ENCODE peak calls at places on chromosomes 11 and 22, in six cellular contexts. H is astrocyte of the spinal cord; T is ascending aorta; I is NCI-H774; F is ecto neural progenitor cell; J is effector memory CD4-positive, alpha-beta T cell. O is an unnamed sample.
A peak's percentile ranks its signal among the peaks of the same experiment; 100 is the strongest.

GRCh38 chr11:46278387-46279173 is 1.1 kb downstream of the CREB3L1 start:
- DNase-seq in F (peak; percentile 82), J (no peak), H (peak; percentile 64), T (no peak), I (no peak), O (no peak)

GRCh38 chr11:106281455-106282173 is 204.2 kb downstream of the AASDHPPT start:
- DNase-seq in F (no peak), I (no peak), J (no peak), T (no peak), H (peak; percentile 62), O (no peak)

GRCh38 chr11:60830478-60831142 is 11.3 kb upstream of the CCDC86 start:
- DNase-seq in J (no peak), T (no peak), F (no peak), H (no peak), I (no peak), O (no peak)

GRCh38 chr11:62707277-62707771 is at the start of the genes BSCL2 and GNG3:
- DNase-seq in J (no peak), T (no peak), H (no peak), I (no peak), F (peak; percentile 88), O (no peak)

GRCh38 chr11:112689851-112690250 is 271.4 kb upstream of the NCAM1 start:
- DNase-seq in H (no peak), J (no peak), F (no peak), T (no peak), I (no peak), O (no peak)

GRCh38 chr11:34223021-34223813 is 117.8 kb downstream of the NAT10 start:
- DNase-seq in J (no peak), H (peak; percentile 72), I (no peak), T (peak; percentile 39), F (no peak), O (no peak)

GRCh38 chr11:65864758-65865471 is 4.7 kb downstream of the MUS81 start:
- DNase-seq in H (no peak), J (no peak), T (no peak), I (no peak), F (no peak), O (no peak)

GRCh38 chr11:10670099-10670498 is 23.5 kb downstream of the IRAG1 start:
- DNase-seq in J (no peak), I (no peak), H (no peak), F (no peak), T (no peak), O (no peak)

GRCh38 chr11:25633230-25633629 is 698.7 kb upstream of the ANO3 start:
- DNase-seq in T (no peak), H (no peak), J (no peak), I (no peak), F (no peak), O (no peak)

GRCh38 chr22:45510376-45511232 is 7.9 kb downstream of the FBLN1 start:
- DNase-seq in F (no peak), J (no peak), I (no peak), H (no peak), T (no peak), O (no peak)

GRCh38 chr11:102252339-102252891 is 64.9 kb upstream of the BIRC3 start:
- DNase-seq in I (no peak), T (no peak), J (no peak), H (no peak), F (no peak), O (no peak)

GRCh38 chr22:22925146-22925794 is 37.7 kb downstream of the IGLL5 start:
- DNase-seq in T (no peak), F (no peak), H (no peak), I (no peak), J (no peak), O (no peak)